ENCODE peak calls at places on chromosomes 2 and 18, in seven cellular contexts. W, R, P, D, I, U and O are unnamed samples.

GRCh38 chr18:79199691-79200374 is 130.6 kb downstream of the ATP9B start:
- DNase-seq in I (peak; percentile 50), U (peak; percentile 80), W (no peak), D (no peak), R (no peak), P (no peak), O (no peak)

GRCh38 chr2:120177011-120177621 is 46.1 kb downstream of the TMEM185B start:
- DNase-seq in I (no peak), U (peak; percentile 87), P (peak; percentile 46), W (no peak), R (no peak), D (no peak), O (peak; percentile 10)

GRCh38 chr2:76008001-76008702 is 297.4 kb upstream of the GCFC2 start:
- DNase-seq in D (no peak), P (peak; percentile 12), R (no peak), W (no peak), U (peak; percentile 64), I (no peak), O (peak; percentile 37)

GRCh38 chr18:50644807-50645206 is 84.9 kb downstream of the MAPK4 start:
- DNase-seq in R (peak; percentile 49), W (peak; percentile 19), D (peak; percentile 23), I (peak; percentile 22), U (no peak), P (peak; percentile 84), O (peak; percentile 54)

GRCh38 chr2:207505728-207506127 is 24.0 kb upstream of the CREB1 start:
- DNase-seq in R (no peak), D (no peak), U (no peak), P (peak; percentile 58), W (peak; percentile 96), I (peak; percentile 90), O (no peak)

GRCh38 chr2:179580378-179581146 is 280.9 kb downstream of the ZNF385B start:
- DNase-seq in W (no peak), I (no peak), U (no peak), P (no peak), R (peak; percentile 41), D (no peak), O (no peak)

GRCh38 chr2:176079851-176080539 is 3.8 kb downstream of the EVX2 start:
- DNase-seq in W (no peak), R (peak; percentile 90), I (peak; percentile 91), D (peak; percentile 59), U (no peak), P (peak; percentile 86), O (peak; percentile 94)

GRCh38 chr2:125397535-125398251 is 1258.3 kb upstream of the GYPC start:
- DNase-seq in R (no peak), I (no peak), U (peak; percentile 93), P (no peak), W (no peak), D (no peak), O (no peak)

GRCh38 chr2:196335238-196335637 is 163.9 kb upstream of the STK17B start:
- DNase-seq in W (peak; percentile 98), P (peak; percentile 45), D (no peak), U (no peak), I (peak; percentile 80), R (no peak), O (no peak)

GRCh38 chr2:240930631-240931318 is 24.6 kb downstream of the CROCC2 start:
- DNase-seq in R (no peak), D (no peak), W (no peak), I (no peak), U (no peak), P (no peak), O (no peak)

GRCh38 chr2:141393214-141393545 is 737.6 kb downstream of the LRP1B start:
- DNase-seq in R (peak; percentile 17), U (no peak), W (peak; percentile 69), P (no peak), I (peak; percentile 28), D (no peak), O (no peak)

GRCh38 chr2:75559633-75560021 is 1.1 kb downstream of the EVA1A start:
- DNase-seq in I (no peak), R (no peak), D (no peak), U (no peak), P (no peak), W (no peak), O (no peak)

GRCh38 chr2:102094917-102095316 is 47.6 kb upstream of the IL1R1 start:
- DNase-seq in W (peak; percentile 87), P (no peak), D (peak; percentile 41), R (peak; percentile 86), I (peak; percentile 97), U (no peak), O (no peak)

GRCh38 chr2:120815292-120815691 is 79.6 kb downstream of the GLI2 start:
- DNase-seq in W (no peak), R (no peak), D (no peak), I (no peak), U (peak; percentile 25), P (no peak), O (no peak)

GRCh38 chr18:54616220-54616848 is 25.3 kb downstream of the DYNAP start:
- DNase-seq in U (peak; percentile 11), D (no peak), P (no peak), I (no peak), W (peak; percentile 10), R (no peak), O (no peak)

GRCh38 chr2:229463941-229464340 is 192.9 kb upstream of the PID1 start:
- DNase-seq in R (no peak), W (no peak), P (no peak), D (no peak), U (no peak), I (no peak), O (no peak)

DNA sequence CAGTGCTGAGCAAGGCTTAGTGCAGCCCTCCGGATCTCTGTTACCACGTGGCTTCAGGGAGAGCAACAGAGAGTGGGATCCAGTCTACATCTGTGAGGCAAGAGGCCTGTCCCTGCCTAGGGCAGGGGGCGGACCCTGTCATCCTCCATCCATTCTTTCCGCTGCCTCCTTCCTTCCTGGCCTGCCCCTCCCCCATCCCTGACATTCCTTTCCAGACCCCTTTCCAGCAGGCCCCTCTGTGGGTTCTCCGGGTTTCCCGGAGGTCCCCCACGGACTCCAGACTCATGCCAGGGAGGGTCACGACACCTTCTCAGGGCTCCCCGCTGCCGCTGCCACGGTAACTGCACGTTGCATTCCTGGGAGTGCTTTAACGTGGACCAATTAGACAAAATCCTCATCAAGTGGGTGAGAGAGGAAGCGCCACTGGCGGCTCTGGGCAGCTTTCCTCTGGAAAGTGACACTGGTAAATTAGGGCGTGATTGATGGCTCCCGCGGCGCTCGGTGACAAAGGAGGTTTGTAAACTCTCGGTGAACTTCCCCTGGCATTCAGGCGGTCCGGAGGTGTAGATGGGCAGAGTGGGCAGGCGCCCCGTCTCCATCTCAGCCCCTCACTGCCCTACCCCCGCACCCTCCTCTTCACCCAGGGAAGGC is 11.4 kb downstream of the ATOH8 start:
- DNase-seq in W (no peak), R (no peak), P (peak; percentile 78), U (no peak), D (no peak), I (peak; percentile 5), O (peak; percentile 92)
- TF ChIP-seq EZH2 in W (no peak), R (no peak), P (no peak), U (no peak), D (no peak), I (no peak), O (peak; percentile 32)

GRCh38 chr2:113181491-113182051 is 7.8 kb downstream of the PSD4 start:
- DNase-seq in D (no peak), R (no peak), W (no peak), U (no peak), I (no peak), P (no peak), O (no peak)

GRCh38 chr2:113184531-113185230 is 10.9 kb downstream of the PSD4 start:
- DNase-seq in D (no peak), U (no peak), R (no peak), I (no peak), P (no peak), W (no peak), O (no peak)

GRCh38 chr2:113183703-113184102 is 9.9 kb downstream of the PSD4 start:
- DNase-seq in I (no peak), P (no peak), U (no peak), R (no peak), D (no peak), W (no peak), O (no peak)

GRCh38 chr2:113182471-113183260 is 8.9 kb downstream of the PSD4 start:
- DNase-seq in U (no peak), I (no peak), D (no peak), P (no peak), W (no peak), R (no peak), O (no peak)

GRCh38 chr2:113183264-113183663 is 9.5 kb downstream of the PSD4 start:
- DNase-seq in R (no peak), P (no peak), I (no peak), U (no peak), D (no peak), W (no peak), O (no peak)
- H4K20me1 ChIP-seq in R (no peaks in the 10 kb centered on the region), P (no peaks in the 10 kb centered on the region), I (no peaks in the 10 kb centered on the region), U (peaks cover 16% of the 10 kb centered on the region), D (no peaks in the 10 kb centered on the region), W (no peaks in the 10 kb centered on the region), O (no peaks in the 10 kb centered on the region)

GRCh38 chr18:41128545-41128944 is 826.5 kb upstream of the PIK3C3 start:
- DNase-seq in W (peak; percentile 8), I (peak; percentile 47), R (no peak), P (no peak), D (no peak), U (no peak), O (no peak)
- TF ChIP-seq EZH2phosphoT487 in W (no peak), I (no peak), R (no peak), P (no peak), D (no peak), U (no peak), O (no peak)

GRCh38 chr18:25351280-25351772 is 640 bp downstream of the ZNF521 start:
- DNase-seq in D (no peak), W (no peak), P (no peak), R (no peak), I (peak; percentile 40), U (peak; percentile 17), O (peak; percentile 55)

GRCh38 chr18:25349131-25349925 is 2.6 kb downstream of the ZNF521 start:
- DNase-seq in D (no peak), P (peak; percentile 67), R (peak; percentile 31), U (peak; percentile 41), W (no peak), I (peak; percentile 72), O (peak; percentile 72)

GRCh38 chr18:25349926-25350560 is 1.9 kb downstream of the ZNF521 start:
- DNase-seq in U (peak; percentile 33), W (no peak), D (no peak), R (peak; percentile 31), P (peak; percentile 68), I (peak; percentile 64), O (peak; percentile 74)

GRCh38 chr18:25350561-25351201 is 1.3 kb downstream of the ZNF521 start:
- DNase-seq in P (peak; percentile 44), U (peak; percentile 84), R (peak; percentile 70), W (no peak), D (no peak), I (peak; percentile 84), O (peak; percentile 74)

DNA sequence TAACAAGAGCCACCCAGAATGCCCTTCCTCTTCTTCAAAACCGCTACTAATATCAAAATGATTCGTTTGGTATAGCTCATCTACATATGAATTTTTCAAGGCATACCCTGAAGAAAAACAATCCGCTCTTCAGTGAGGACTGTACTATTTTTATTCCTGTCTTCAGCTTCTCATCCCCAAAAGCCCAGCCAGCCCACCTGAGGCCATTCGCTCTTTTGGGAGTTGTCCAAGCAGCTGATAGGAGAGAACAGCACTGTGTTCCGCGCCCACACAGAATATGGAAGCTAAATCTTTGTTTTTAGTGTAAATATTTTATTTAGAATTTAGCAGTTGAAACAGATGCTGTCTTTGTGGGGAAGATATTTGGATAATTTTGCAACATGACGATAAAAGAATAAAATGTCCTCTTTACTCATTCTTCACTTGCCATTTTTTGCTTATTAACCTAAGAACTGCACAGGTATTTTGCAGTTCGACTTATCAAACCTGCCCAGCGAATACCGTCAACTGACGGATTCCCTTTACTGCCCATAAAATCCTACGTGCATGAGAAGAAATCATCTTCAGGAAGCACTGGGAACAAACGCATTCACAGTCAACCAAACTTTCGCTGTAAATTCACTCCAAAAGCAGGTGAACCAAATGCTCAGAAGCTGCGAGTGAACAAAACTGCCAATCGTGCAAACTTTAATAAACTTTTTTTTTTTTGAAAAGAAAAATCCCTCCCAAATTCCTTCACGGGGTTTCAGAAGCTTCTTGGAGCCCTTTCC is 3.4 kb downstream of the ZNF521 start:
- DNase-seq in R (no peak), P (no peak), U (no peak), I (no peak), W (no peak), D (no peak), O (no peak)
- TF ChIP-seq EZH2 in R (peak; percentile 87), P (no peak), U (no peak), I (no peak), W (no peak), D (no peak), O (no peak)